ENCODE peak calls at places on chromosomes 11 and 22, in four cellular contexts. One of them, this sample, is unnamed.

GRCh38 chr11:19276859-19277808 is 36.4 kb upstream of the E2F8 start:
- DNase-seq in H1: no peak
- DNase-seq in IMR-90: no peak
- DNase-seq in mesenchymal stem cell: peak
- DNase-seq in this sample: no peak

GRCh38 chr11:20156876-20157613 is 3.2 kb downstream of the DBX1 start:
- DNase-seq in H1: no peak
- DNase-seq in IMR-90: no peak
- DNase-seq in mesenchymal stem cell: no peak
- DNase-seq in this sample: no peak

GRCh38 chr11:126594921-126595367 is 239.5 kb downstream of the ST3GAL4 start:
- DNase-seq in H1: no peak
- DNase-seq in mesenchymal stem cell: no peak
- DNase-seq in IMR-90: no peak
- DNase-seq in this sample: no peak

GRCh38 chr11:38547464-38547863 is 1949.4 kb upstream of the RAG2 start:
- DNase-seq in mesenchymal stem cell: peak
- DNase-seq in IMR-90: no peak
- DNase-seq in H1: no peak
- DNase-seq in this sample: no peak

GRCh38 chr11:128687321-128687720 is 6.6 kb upstream of the FLI1 start:
- DNase-seq in mesenchymal stem cell: peak
- DNase-seq in IMR-90: no peak
- DNase-seq in H1: peak
- DNase-seq in this sample: peak

GRCh38 chr22:38411016-38411415 is 44.0 kb downstream of the KCNJ4 start:
- DNase-seq in IMR-90: no peak
- DNase-seq in H1: peak
- DNase-seq in mesenchymal stem cell: no peak
- DNase-seq in this sample: no peak

GRCh38 chr22:35631597-35631996 is 14.5 kb upstream of the MB start:
- DNase-seq in H1: peak
- DNase-seq in mesenchymal stem cell: no peak
- DNase-seq in IMR-90: no peak
- DNase-seq in this sample: peak

GRCh38 chr11:100672483-100673038 is 14.5 kb upstream of the ARHGAP42 start:
- DNase-seq in mesenchymal stem cell: no peak
- DNase-seq in IMR-90: no peak
- DNase-seq in H1: no peak
- DNase-seq in this sample: no peak

GRCh38 chr22:39010946-39011625 is 3.0 kb upstream of the APOBEC3C start:
- DNase-seq in mesenchymal stem cell: no peak
- DNase-seq in IMR-90: no peak
- DNase-seq in H1: no peak
- DNase-seq in this sample: no peak

GRCh38 chr11:107860688-107861087 is 2.1 kb upstream of the SLC35F2 start:
- DNase-seq in H1: no peak
- DNase-seq in IMR-90: no peak
- DNase-seq in mesenchymal stem cell: no peak
- DNase-seq in this sample: no peak

GRCh38 chr22:49927483-49928184 is 9.2 kb downstream of the CRELD2 start:
- DNase-seq in H1: no peak
- DNase-seq in IMR-90: no peak
- DNase-seq in mesenchymal stem cell: no peak
- DNase-seq in this sample: no peak

GRCh38 chr22:49926916-49927315 is 8.5 kb downstream of the CRELD2 start:
- DNase-seq in mesenchymal stem cell: no peak
- DNase-seq in IMR-90: no peak
- DNase-seq in H1: no peak
- DNase-seq in this sample: no peak

GRCh38 chr22:49928571-49929552 is 10.4 kb downstream of the CRELD2 start:
- DNase-seq in IMR-90: no peak
- DNase-seq in H1: no peak
- DNase-seq in mesenchymal stem cell: no peak
- DNase-seq in this sample: no peak

GRCh38 chr22:49929553-49929979 is 11.1 kb downstream of the CRELD2 start:
- DNase-seq in mesenchymal stem cell: no peak
- DNase-seq in IMR-90: no peak
- DNase-seq in H1: peak
- DNase-seq in this sample: peak

GRCh38 chr22:49928185-49928495 is 9.7 kb downstream of the CRELD2 start:
- DNase-seq in IMR-90: no peak
- DNase-seq in mesenchymal stem cell: no peak
- DNase-seq in H1: no peak
- DNase-seq in this sample: no peak
- H4K91ac ChIP-seq in IMR-90: no peak
- H4K91ac ChIP-seq in mesenchymal stem cell: no peak
- H4K91ac ChIP-seq in H1: no peak
- H4K91ac ChIP-seq in this sample: no peak

GRCh38 chr22:45450931-45451651 is 37.6 kb downstream of the RIBC2 start:
- DNase-seq in H1: no peak
- DNase-seq in IMR-90: peak
- DNase-seq in mesenchymal stem cell: peak
- DNase-seq in this sample: no peak

GRCh38 chr22:45451988-45452387 is 38.5 kb downstream of the RIBC2 start:
- DNase-seq in mesenchymal stem cell: no peak
- DNase-seq in IMR-90: no peak
- DNase-seq in H1: no peak
- DNase-seq in this sample: no peak

GRCh38 chr22:45452565-45453449 is 39.3 kb downstream of the RIBC2 start:
- DNase-seq in IMR-90: peak
- DNase-seq in mesenchymal stem cell: no peak
- DNase-seq in H1: no peak
- DNase-seq in this sample: no peak

GRCh38 chr22:45448431-45448830 is 34.9 kb downstream of the RIBC2 start:
- DNase-seq in IMR-90: no peak
- DNase-seq in H1: no peak
- DNase-seq in mesenchymal stem cell: no peak
- DNase-seq in this sample: no peak

GRCh38 chr22:45450101-45450785 is 36.8 kb downstream of the RIBC2 start:
- DNase-seq in IMR-90: no peak
- DNase-seq in mesenchymal stem cell: no peak
- DNase-seq in H1: no peak
- DNase-seq in this sample: no peak
- H4K91ac ChIP-seq in IMR-90: peak
- H4K91ac ChIP-seq in mesenchymal stem cell: peak
- H4K91ac ChIP-seq in H1: no peak
- H4K91ac ChIP-seq in this sample: no peak

DNA sequence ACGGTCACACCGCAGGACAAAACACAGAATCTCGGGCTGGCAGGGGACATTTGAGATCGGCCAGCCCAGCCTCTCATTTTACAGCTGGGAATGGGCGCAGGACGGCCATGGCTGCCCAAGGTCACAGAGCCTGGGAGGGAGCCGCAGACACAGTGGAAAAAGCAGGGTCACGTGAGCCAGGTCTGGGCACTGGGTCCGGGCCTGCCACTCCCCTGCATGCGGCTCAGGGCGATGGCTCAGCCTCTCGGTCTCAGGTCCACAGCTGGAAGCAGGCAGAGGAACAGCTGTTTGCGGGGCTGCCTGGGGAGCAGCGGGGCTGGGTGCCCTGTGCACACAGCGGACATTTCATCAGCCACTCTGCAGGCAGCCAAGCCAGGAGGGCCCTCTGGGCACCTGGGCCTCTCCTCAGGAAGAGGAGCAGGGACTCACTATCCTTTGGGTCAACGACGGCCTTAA is 10.4 kb upstream of the PPARA start:
- DNase-seq in H1: no peak
- DNase-seq in mesenchymal stem cell: no peak
- DNase-seq in IMR-90: no peak
- DNase-seq in this sample: no peak
- H4K91ac ChIP-seq in H1: no peak
- H4K91ac ChIP-seq in mesenchymal stem cell: no peak
- H4K91ac ChIP-seq in IMR-90: no peak
- H4K91ac ChIP-seq in this sample: no peak

GRCh38 chr11:6217722-6218121 is 12.4 kb downstream of the C11orf42 start:
- DNase-seq in H1: no peak
- DNase-seq in mesenchymal stem cell: no peak
- DNase-seq in IMR-90: no peak
- DNase-seq in this sample: no peak
- H4K91ac ChIP-seq in H1: no peak
- H4K91ac ChIP-seq in mesenchymal stem cell: no peak
- H4K91ac ChIP-seq in IMR-90: no peak
- H4K91ac ChIP-seq in this sample: no peak

GRCh38 chr22:20132686-20133246 is 1.2 kb downstream of the ZDHHC8 start:
- DNase-seq in mesenchymal stem cell: no peak
- DNase-seq in H1: no peak
- DNase-seq in IMR-90: no peak
- DNase-seq in this sample: no peak

GRCh38 chr22:20131856-20132685 is 467 bp downstream of the ZDHHC8 start:
- DNase-seq in H1: no peak
- DNase-seq in mesenchymal stem cell: no peak
- DNase-seq in IMR-90: no peak
- DNase-seq in this sample: no peak

GRCh38 chr22:20130739-20131592 is 638 bp upstream of the ZDHHC8 start:
- DNase-seq in mesenchymal stem cell: peak
- DNase-seq in H1: peak
- DNase-seq in IMR-90: peak
- DNase-seq in this sample: peak

GRCh38 chr22:20130319-20130718 is 1.3 kb upstream of the ZDHHC8 start:
- DNase-seq in mesenchymal stem cell: no peak
- DNase-seq in H1: no peak
- DNase-seq in IMR-90: no peak
- DNase-seq in this sample: no peak

GRCh38 chr22:20131593-20131855 is at the start of gene ZDHHC8:
- DNase-seq in mesenchymal stem cell: no peak
- DNase-seq in IMR-90: no peak
- DNase-seq in H1: no peak
- DNase-seq in this sample: no peak
- H4K91ac ChIP-seq in mesenchymal stem cell: peak
- H4K91ac ChIP-seq in IMR-90: peak
- H4K91ac ChIP-seq in H1: no peak
- H4K91ac ChIP-seq in this sample: no peak

DNA sequence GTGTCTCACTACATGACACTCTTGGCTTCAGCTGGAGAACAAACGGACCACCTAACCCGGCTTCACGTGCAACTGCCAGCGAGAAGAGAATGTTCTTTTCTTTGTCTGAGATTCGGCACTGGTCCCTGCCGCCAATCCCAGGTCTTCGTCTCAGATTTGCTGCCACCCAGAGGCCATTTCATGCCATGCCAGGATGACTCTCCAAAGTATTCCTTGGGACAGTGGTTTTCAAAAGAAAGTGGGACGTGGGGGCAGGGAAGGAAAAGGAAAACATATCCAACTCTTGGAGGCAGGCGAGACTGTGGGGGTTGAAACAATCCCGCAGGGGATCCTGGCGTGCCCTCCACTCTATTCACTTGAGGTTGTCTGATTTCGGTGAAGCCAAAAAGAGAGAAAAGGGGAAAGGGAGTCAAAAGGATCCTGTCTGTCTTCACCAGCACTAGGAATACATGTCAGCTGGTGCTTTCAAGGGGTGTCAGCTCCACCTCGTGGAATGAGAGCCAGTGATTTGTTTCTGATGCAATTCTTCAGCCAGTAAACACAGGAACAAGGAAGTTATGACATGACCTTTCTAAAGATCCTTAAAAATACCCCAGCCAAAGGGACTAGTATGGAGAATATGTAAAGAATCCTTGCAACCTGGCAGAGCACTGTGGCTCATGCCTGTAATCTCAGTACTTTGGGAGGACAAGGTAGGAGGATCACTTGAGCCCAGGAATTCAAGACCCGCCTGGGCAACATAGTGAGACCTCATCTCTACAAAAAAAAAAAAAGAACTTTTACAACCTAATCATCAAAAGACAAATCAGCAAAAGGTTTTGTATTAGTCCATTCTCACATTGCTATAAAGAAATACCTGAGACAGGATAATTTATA is 41.0 kb upstream of the APLNR start:
- DNase-seq in mesenchymal stem cell: peak
- DNase-seq in IMR-90: peak
- DNase-seq in H1: peak
- DNase-seq in this sample: peak
- H4K91ac ChIP-seq in mesenchymal stem cell: peak
- H4K91ac ChIP-seq in IMR-90: peak
- H4K91ac ChIP-seq in H1: peak
- H4K91ac ChIP-seq in this sample: no peak

GRCh38 chr22:31625661-31626426 is 36.2 kb downstream of the PISD start:
- DNase-seq in mesenchymal stem cell: no peak
- DNase-seq in IMR-90: peak
- DNase-seq in H1: peak
- DNase-seq in this sample: peak
- H4K91ac ChIP-seq in mesenchymal stem cell: peak
- H4K91ac ChIP-seq in IMR-90: no peak
- H4K91ac ChIP-seq in H1: peak
- H4K91ac ChIP-seq in this sample: no peak

GRCh38 chr11:69419662-69420061 is 61.8 kb upstream of the LINC01488 start:
- DNase-seq in H1: no peak
- DNase-seq in IMR-90: no peak
- DNase-seq in mesenchymal stem cell: no peak
- DNase-seq in this sample: no peak
- H4K91ac ChIP-seq in H1: no peak
- H4K91ac ChIP-seq in IMR-90: peak
- H4K91ac ChIP-seq in mesenchymal stem cell: peak
- H4K91ac ChIP-seq in this sample: no peak

GRCh38 chr11:72574046-72574445 is 100.2 kb downstream of the PDE2A start:
- DNase-seq in H1: no peak
- DNase-seq in IMR-90: no peak
- DNase-seq in mesenchymal stem cell: no peak
- DNase-seq in this sample: no peak

GRCh38 chr11:72569966-72570892 is 104.0 kb downstream of the PDE2A start:
- DNase-seq in IMR-90: peak
- DNase-seq in mesenchymal stem cell: peak
- DNase-seq in H1: no peak
- DNase-seq in this sample: peak

GRCh38 chr11:72570893-72571741 is 103.1 kb downstream of the PDE2A start:
- DNase-seq in IMR-90: no peak
- DNase-seq in H1: no peak
- DNase-seq in mesenchymal stem cell: peak
- DNase-seq in this sample: peak

GRCh38 chr11:72573380-72573949 is 100.8 kb downstream of the PDE2A start:
- DNase-seq in mesenchymal stem cell: peak
- DNase-seq in IMR-90: peak
- DNase-seq in H1: peak
- DNase-seq in this sample: peak

GRCh38 chr11:72568861-72569260 is 105.4 kb downstream of the PDE2A start:
- DNase-seq in IMR-90: no peak
- DNase-seq in H1: no peak
- DNase-seq in mesenchymal stem cell: peak
- DNase-seq in this sample: no peak
- H4K91ac ChIP-seq in IMR-90: no peak
- H4K91ac ChIP-seq in H1: no peak
- H4K91ac ChIP-seq in mesenchymal stem cell: no peak
- H4K91ac ChIP-seq in this sample: no peak

GRCh38 chr11:69949327-69949726 is 128.8 kb upstream of the ANO1 start:
- DNase-seq in IMR-90: peak
- DNase-seq in mesenchymal stem cell: peak
- DNase-seq in H1: no peak
- DNase-seq in this sample: peak
- H4K91ac ChIP-seq in IMR-90: peak
- H4K91ac ChIP-seq in mesenchymal stem cell: peak
- H4K91ac ChIP-seq in H1: peak
- H4K91ac ChIP-seq in this sample: no peak